ENCODE peak calls at places on chromosomes 1 and 21, in four cellular contexts. P is SK-N-SH, C is H1, D is K562. O is an unnamed sample.

GRCh38 chr1:23469372-23469982 is 14.5 kb downstream of the ASAP3 start:
- DNase-seq in P (no peak), D (no peak), C (no peak), O (no peak)

GRCh38 chr1:246383217-246383616 is 123.9 kb downstream of the SMYD3 start:
- DNase-seq in P (no peak), C (no peak), D (no peak), O (no peak)

GRCh38 chr1:19606817-19607706 is 37.0 kb upstream of the NBL1 start:
- DNase-seq in C (no peak), P (no peak), D (no peak), O (no peak)

GRCh38 chr1:86957206-86957605 is 42.8 kb downstream of the HS2ST1 start:
- DNase-seq in C (no peak), P (no peak), D (no peak), O (no peak)

GRCh38 chr1:203771901-203772301 is 6.9 kb downstream of the LAX1 start:
- DNase-seq in D (no peak), C (no peak), P (no peak), O (no peak)

GRCh38 chr21:34154878-34155277 is 81.5 kb downstream of the MRPS6 start:
- DNase-seq in P (no peak), D (no peak), C (no peak), O (no peak)

GRCh38 chr21:41816583-41817165 is 49.8 kb upstream of the RIPK4 start:
- DNase-seq in P (peak; percentile 88), C (peak; percentile 78), D (peak; percentile 80), O (peak; percentile 75)

GRCh38 chr1:53525595-53525994 is 66.4 kb downstream of the DMRTB1 start:
- DNase-seq in C (no peak), P (peak; percentile 66), D (peak; percentile 58), O (peak; percentile 42)

GRCh38 chr1:192867180-192867579 is 58.3 kb downstream of the RGS2 start:
- DNase-seq in P (no peak), D (no peak), C (no peak), O (no peak)

GRCh38 chr1:153598309-153599172 is 14.4 kb downstream of the S100A16 start:
- DNase-seq in D (no peak), C (peak; percentile 63), P (no peak), O (peak; percentile 50)

GRCh38 chr1:37286881-37287280 is 187.5 kb upstream of the ZC3H12A start:
- DNase-seq in C (no peak), D (no peak), P (no peak), O (no peak)

GRCh38 chr1:40264354-40264781 is 6.3 kb downstream of the ZMPSTE24 start:
- DNase-seq in D (no peak), P (no peak), C (no peak), O (no peak)

GRCh38 chr21:37266515-37267221 is 466 bp downstream of the VPS26C start:
- DNase-seq in D (peak; percentile 42), P (peak; percentile 57), C (peak; percentile 74), O (peak; percentile 67)

GRCh38 chr1:29679316-29679715 is 443.0 kb downstream of the PTPRU start:
- DNase-seq in C (no peak), P (no peak), D (no peak), O (no peak)

GRCh38 chr1:212607924-212608208 is 695 bp upstream of the ATF3 start:
- DNase-seq in C (no peak), P (no peak), D (no peak), O (no peak)

GRCh38 chr1:159854101-159854692 is 8.3 kb downstream of the VSIG8 start:
- DNase-seq in D (no peak), C (peak; percentile 73), P (peak; percentile 72), O (peak; percentile 67)

GRCh38 chr21:33762798-33763572 is 120.7 kb downstream of the ITSN1 start:
- DNase-seq in D (no peak), P (no peak), C (no peak), O (no peak)

GRCh38 chr1:172497230-172497629 is 35.7 kb upstream of the SUCO start:
- DNase-seq in D (no peak), P (peak; percentile 32), C (peak; percentile 46), O (peak; percentile 37)

GRCh38 chr1:50493710-50494109 is 70.5 kb upstream of the DMRTA2 start:
- DNase-seq in C (no peak), P (no peak), D (no peak), O (no peak)

GRCh38 chr1:31788138-31788824 is 24.1 kb upstream of the ADGRB2 start:
- DNase-seq in D (peak; percentile 96), P (peak; percentile 92), C (peak; percentile 99), O (peak; percentile 97)

DNA sequence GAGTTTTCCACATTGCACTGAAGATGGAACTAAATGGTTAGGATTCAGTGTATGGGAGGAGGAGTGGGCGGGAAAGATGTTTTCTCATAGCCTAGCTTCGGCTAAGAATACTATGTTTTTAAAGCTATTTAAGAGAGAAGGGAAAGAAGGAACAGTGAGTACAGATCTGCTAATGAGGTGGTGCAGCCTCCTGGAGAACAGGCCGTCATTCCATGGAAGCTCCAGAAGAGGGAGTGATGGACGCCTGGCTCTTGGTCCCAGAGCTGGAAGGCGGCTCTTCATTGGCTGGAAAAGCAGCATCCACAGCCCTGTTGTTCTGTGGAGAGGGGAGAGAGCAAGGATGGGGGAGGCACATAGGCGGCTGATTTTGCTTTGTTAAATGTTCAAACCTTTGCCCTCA is 6.9 kb downstream of the CAMK1G start:
- DNase-seq in C (peak; percentile 52), P (peak; percentile 72), D (peak; percentile 31), O (peak; percentile 54)
- TF ChIP-seq TEAD4 in C (no peak), P (no peak), D (no peak), O (no peak)

DNA sequence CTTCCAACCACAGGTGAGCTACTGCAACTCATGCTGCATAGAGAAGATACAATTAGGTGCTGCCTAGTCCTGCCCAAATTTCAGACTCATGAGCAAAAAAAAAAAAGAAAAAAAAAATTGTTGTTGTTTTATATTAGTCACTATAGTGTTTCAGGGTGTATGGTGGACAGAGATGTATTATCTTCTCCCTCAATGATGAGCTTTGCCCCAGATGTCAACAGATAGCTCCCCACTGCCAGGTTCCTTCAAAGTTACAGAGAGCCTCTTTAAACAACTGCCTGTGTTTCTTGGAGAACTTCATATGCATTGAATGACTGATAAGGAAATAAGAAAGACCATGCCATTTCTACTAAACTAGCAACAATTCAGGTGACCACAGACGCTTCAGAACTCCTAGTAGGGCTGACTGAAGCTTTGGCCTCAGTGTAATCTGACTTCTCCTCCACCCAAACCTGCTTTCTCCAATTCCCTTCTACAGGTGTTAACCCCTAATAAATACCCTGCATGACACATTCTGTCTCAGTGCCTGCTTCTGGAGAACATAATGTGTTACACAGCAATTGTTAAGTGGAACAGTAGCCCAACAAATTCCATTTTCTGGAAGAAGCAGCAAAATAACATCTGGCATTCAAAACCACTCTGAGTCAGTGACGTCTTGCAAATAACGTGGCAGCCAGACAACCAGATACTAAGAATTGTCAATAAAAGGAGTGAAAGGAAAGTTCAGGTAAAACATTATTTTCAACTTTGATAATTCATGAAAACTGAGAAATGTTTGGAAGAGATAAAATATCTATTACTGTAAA is 147.7 kb downstream of the CDC42BPA start:
- DNase-seq in P (no peak), D (peak; percentile 35), C (no peak), O (no peak)
- TF ChIP-seq TEAD4 in P (no peak), D (peak; percentile 94), C (no peak), O (no peak)

GRCh38 chr1:44926311-44926781 is 60.0 kb downstream of the EIF2B3 start:
- DNase-seq in P (no peak), D (no peak), C (no peak), O (no peak)
- TF ChIP-seq TEAD4 in P (no peak), D (no peak), C (no peak), O (no peak)

DNA sequence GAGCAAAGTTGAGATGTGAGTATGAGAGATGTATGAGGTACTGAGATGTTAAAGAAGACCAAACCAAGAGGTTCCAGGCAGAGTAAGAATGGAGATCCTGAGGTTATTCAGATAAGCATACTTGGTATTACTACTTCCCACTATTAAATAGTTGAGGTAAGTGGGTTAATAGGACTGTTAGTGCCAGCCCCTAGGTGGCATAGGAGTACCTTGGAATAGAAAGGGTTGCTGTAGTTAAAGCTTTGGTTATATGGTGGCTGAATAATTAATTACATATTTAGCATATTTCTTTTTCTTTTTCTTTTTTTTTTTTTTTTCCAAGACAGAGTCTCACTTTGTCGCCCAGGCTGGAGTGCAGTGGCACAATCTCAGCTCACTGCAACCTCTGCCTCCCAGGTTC is 397.9 kb upstream of the TMPRSS15 start:
- DNase-seq in C (no peak), P (peak; percentile 1), D (no peak), O (peak; percentile 14)
- TF ChIP-seq TEAD4 in C (no peak), P (no peak), D (no peak), O (no peak)

GRCh38 chr1:97999320-97999719 is 78.5 kb upstream of the DPYD start:
- DNase-seq in D (no peak), C (no peak), P (no peak), O (no peak)
- TF ChIP-seq TEAD4 in D (no peak), C (no peak), P (peak; percentile 81), O (no peak)

GRCh38 chr1:74592580-74593355 is 80.4 kb upstream of the LRRC53 start:
- DNase-seq in C (no peak), P (no peak), D (no peak), O (no peak)

GRCh38 chr1:74590288-74590687 is 77.9 kb upstream of the LRRC53 start:
- DNase-seq in D (no peak), C (no peak), P (no peak), O (no peak)

GRCh38 chr1:74591954-74592353 is 79.5 kb upstream of the LRRC53 start:
- DNase-seq in D (no peak), P (peak; percentile 14), C (no peak), O (no peak)

GRCh38 chr1:74596770-74597169 is 76.8 kb downstream of the ERICH3 start:
- DNase-seq in C (no peak), P (no peak), D (no peak), O (no peak)

GRCh38 chr1:74593887-74594866 is 79.4 kb downstream of the ERICH3 start:
- DNase-seq in C (no peak), D (no peak), P (no peak), O (no peak)
- TF ChIP-seq TEAD4 in C (no peak), D (no peak), P (no peak), O (no peak)

GRCh38 chr1:55369474-55369873 is 154.3 kb upstream of the USP24 start:
- DNase-seq in P (no peak), C (no peak), D (no peak), O (no peak)
- TF ChIP-seq TEAD4 in P (no peak), C (no peak), D (no peak), O (no peak)

GRCh38 chr1:14790967-14791366 is 192.5 kb downstream of the KAZN start:
- DNase-seq in C (no peak), P (no peak), D (no peak), O (no peak)

GRCh38 chr1:14786104-14786675 is 187.7 kb downstream of the KAZN start:
- DNase-seq in P (no peak), C (no peak), D (no peak), O (no peak)

GRCh38 chr1:14788065-14788464 is 189.6 kb downstream of the KAZN start:
- DNase-seq in P (no peak), C (no peak), D (no peak), O (no peak)

GRCh38 chr1:14784790-14785773 is 186.6 kb downstream of the KAZN start:
- DNase-seq in P (no peak), D (peak; percentile 76), C (no peak), O (no peak)

GRCh38 chr1:14787604-14788003 is 189.1 kb downstream of the KAZN start:
- DNase-seq in D (no peak), P (no peak), C (peak; percentile 55), O (peak; percentile 44)
- TF ChIP-seq TEAD4 in D (no peak), P (no peak), C (no peak), O (no peak)

O was measured in WTC11.